ENCODE peak calls at places on chromosomes 13 and 19, in four cellular contexts. G is HL-60, I is GM12878, A is K562. D is an unnamed sample.

GRCh38 chr13:23979361-23980159 is 82.3 kb upstream of the C1QTNF9B start:
- DNase-seq in A (no peak), G (peak), I (no peak), D (peak)

GRCh38 chr19:29812080-29812880 is 489 bp downstream of the CCNE1 start:
- DNase-seq in A (peak), I (no peak), G (no peak), D (no peak)

GRCh38 chr13:113013878-113014751 is 45.1 kb downstream of the MCF2L start:
- DNase-seq in I (no peak), G (no peak), A (no peak), D (no peak)

GRCh38 chr13:93262729-93263128 is 36.1 kb downstream of the GPC6 start:
- DNase-seq in G (no peak), A (no peak), I (no peak), D (no peak)

GRCh38 chr19:33406521-33407139 is 33.1 kb downstream of the CEBPG start:
- DNase-seq in I (no peak), A (peak), G (peak), D (peak)

GRCh38 chr19:45621976-45622503 is 17.2 kb downstream of the EML2 start:
- DNase-seq in G (no peak), A (no peak), I (no peak), D (no peak)

GRCh38 chr19:38336638-38337359 is 1.2 kb downstream of the CATSPERG start:
- DNase-seq in G (peak), A (peak), I (peak), D (peak)

GRCh38 chr13:27789153-27789494 is 3.2 kb upstream of the GSX1 start:
- DNase-seq in I (no peak), G (no peak), A (no peak), D (no peak)

GRCh38 chr19:19948800-19949199 is 48.1 kb downstream of the ZNF93 start:
- DNase-seq in I (no peak), A (no peak), G (no peak), D (no peak)

GRCh38 chr19:55490478-55491436 is 2.5 kb downstream of the SSC5D start:
- DNase-seq in A (no peak), I (no peak), G (no peak), D (no peak)

GRCh38 chr13:36848228-36848982 is 29.4 kb downstream of the RFXAP start:
- DNase-seq in A (no peak), I (no peak), G (peak), D (no peak)

GRCh38 chr19:51607920-51608562 is 22.2 kb downstream of the SIGLEC5 start:
- DNase-seq in A (peak), I (no peak), G (peak), D (no peak)

GRCh38 chr19:11106477-11106876 is 17.2 kb downstream of the LDLR start:
- DNase-seq in I (no peak), G (no peak), A (no peak), D (no peak)

GRCh38 chr13:59873309-59873708 is 290.4 kb downstream of the DIAPH3 start:
- DNase-seq in A (no peak), I (no peak), G (no peak), D (no peak)

GRCh38 chr19:21691656-21692055 is 75.7 kb downstream of the ZNF100 start:
- DNase-seq in G (no peak), A (no peak), I (no peak), D (no peak)
- TF ChIP-seq SPI1 in G (no peak), A (no peak), I (no peak), D (no peak)

GRCh38 chr13:43730642-43731041 is 56.1 kb downstream of the ENOX1 start:
- DNase-seq in G (no peak), A (no peak), I (no peak), D (no peak)
- TF ChIP-seq SPI1 in G (no peak), A (no peak), I (no peak), D (no peak)

DNA sequence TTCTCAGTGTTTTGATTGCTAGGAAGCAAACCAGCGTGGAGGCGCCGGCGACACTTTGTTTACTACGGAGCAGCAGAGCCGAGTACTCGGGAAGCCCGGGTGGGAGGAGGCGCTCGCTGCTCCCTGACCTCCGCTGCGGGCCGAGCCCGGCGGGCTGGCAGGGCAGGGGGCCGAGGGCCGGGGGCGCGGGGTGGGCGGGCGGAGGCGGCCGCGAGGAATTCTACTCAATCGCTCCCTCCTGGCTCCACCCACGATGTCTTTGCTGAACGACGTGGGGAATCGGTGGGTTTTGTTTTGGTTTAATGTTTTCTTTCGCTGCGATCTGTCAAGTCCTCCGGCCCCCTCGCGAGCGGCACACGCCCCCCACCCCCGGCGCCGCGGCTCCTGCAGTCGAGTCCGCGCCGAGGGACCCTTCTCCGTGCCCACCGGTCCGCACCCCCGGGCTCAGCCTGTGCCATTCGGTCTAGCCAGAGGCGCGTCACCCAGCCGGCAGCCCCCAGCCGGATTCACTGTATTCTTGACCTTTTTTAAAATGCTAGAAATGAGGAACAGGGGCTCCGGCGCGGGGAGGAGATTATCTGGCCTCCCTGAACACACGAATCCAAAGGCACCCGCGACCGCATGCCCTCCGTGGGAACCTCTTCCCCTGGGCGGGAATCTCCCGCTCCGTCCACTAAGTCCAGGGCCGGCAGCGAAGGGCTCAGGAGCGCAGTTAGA is 622 bp upstream of the FOXO1 start:
- DNase-seq in G (peak), A (peak), I (no peak), D (no peak)
- TF ChIP-seq SPI1 in G (peak), A (peak), I (peak), D (no peak)

GRCh38 chr13:94323746-94324408 is 155.6 kb downstream of the DCT start:
- DNase-seq in G (no peak), I (no peak), A (no peak), D (no peak)

GRCh38 chr13:94315188-94315587 is 164.3 kb downstream of the DCT start:
- DNase-seq in G (no peak), I (no peak), A (no peak), D (no peak)

GRCh38 chr13:94322925-94323324 is 156.6 kb downstream of the DCT start:
- DNase-seq in G (peak), I (no peak), A (no peak), D (no peak)

GRCh38 chr13:94313321-94313720 is 166.2 kb downstream of the DCT start:
- DNase-seq in G (no peak), A (no peak), I (no peak), D (no peak)

DNA sequence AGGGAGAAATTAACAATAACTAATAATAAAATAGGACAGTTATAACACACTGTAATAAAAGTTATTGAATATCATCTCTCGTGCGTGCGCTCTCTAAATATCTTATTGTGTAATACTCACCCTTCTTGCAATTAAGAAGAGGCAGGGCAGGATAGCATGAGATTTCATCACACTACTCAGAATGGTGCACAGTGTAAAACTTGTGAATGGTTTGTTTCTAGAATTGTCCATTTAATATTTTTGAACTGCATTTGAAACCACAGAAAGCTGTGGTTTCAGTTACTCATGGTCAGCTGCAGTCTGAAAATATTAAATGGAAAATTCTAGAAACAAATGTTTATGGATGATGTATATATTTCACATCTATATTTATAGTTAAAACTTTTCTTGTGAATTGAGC is 161.1 kb downstream of the DCT start:
- DNase-seq in A (no peak), I (no peak), G (no peak), D (no peak)
- TF ChIP-seq SPI1 in A (no peak), I (no peak), G (no peak), D (no peak)

D was measured in GM12891.